ENCODE peak calls at places on chromosomes 6 and 20, in four cellular contexts. G is sigmoid colon, E is psoas muscle, W is transverse colon. Z is an unnamed sample. For H3K4me1 and H3K36me3, the result is how much of the 10 kb centered on the place peaks cover.

GRCh38 chr20:8291873-8292272 is 159.8 kb downstream of the PLCB1 start:
- DNase-seq in G (no peak), E (no peak), W (no peak), Z (no peak)

GRCh38 chr20:9218412-9219001 is 149.6 kb downstream of the PLCB4 start:
- DNase-seq in E (no peak), W (no peak), G (no peak), Z (no peak)

GRCh38 chr6:11179088-11179977 is 53.1 kb downstream of the NEDD9 start:
- DNase-seq in E (no peak), W (no peak), G (no peak), Z (no peak)

GRCh38 chr6:10099086-10099499 is 315.8 kb downstream of the TFAP2A start:
- DNase-seq in G (no peak), W (peak), E (no peak), Z (peak)

GRCh38 chr20:1499528-1500420 is 8.6 kb upstream of the SIRPB2 start:
- DNase-seq in G (no peak), E (no peak), W (no peak), Z (no peak)

GRCh38 chr6:3267162-3267561 is 8.4 kb downstream of the PSMG4 start:
- DNase-seq in G (no peak), W (no peak), E (no peak), Z (no peak)

GRCh38 chr6:16446241-16446640 is 207.9 kb downstream of the GMPR start:
- DNase-seq in G (no peak), E (no peak), W (no peak), Z (no peak)

GRCh38 chr6:46781478-46782378 is 11.5 kb upstream of the MEP1A start:
- DNase-seq in G (no peak), W (peak), E (no peak), Z (no peak)

GRCh38 chr6:43759157-43759925 is 10.7 kb upstream of the VEGFA start:
- DNase-seq in E (no peak), W (no peak), G (peak), Z (no peak)

GRCh38 chr6:166955865-166956443 is 396 bp downstream of the RNASET2 start:
- DNase-seq in W (no peak), E (peak), G (no peak), Z (no peak)

GRCh38 chr6:166958926-166959861 is 2.8 kb upstream of the RNASET2 start:
- DNase-seq in W (peak), E (no peak), G (no peak), Z (peak)

GRCh38 chr6:166956444-166957086 is at the start of gene RNASET2:
- DNase-seq in W (peak), G (peak), E (peak), Z (peak)

GRCh38 chr6:166957805-166958076 is 1.4 kb upstream of the RNASET2 start:
- DNase-seq in W (no peak), G (no peak), E (no peak), Z (no peak)

GRCh38 chr6:166957087-166957804 is 896 bp upstream of the RNASET2 start:
- DNase-seq in G (peak), W (peak), E (peak), Z (peak)
- H3K4me1 ChIP-seq in G (under half), W (under half), E (under half), Z (under half)

GRCh38 chr20:6533828-6534388 is 233.6 kb upstream of the BMP2 start:
- DNase-seq in G (no peak), W (no peak), E (no peak), Z (no peak)
- H3K4me3 ChIP-seq in G (peak), W (no peak), E (no peak), Z (no peak)

GRCh38 chr20:41497186-41497895 is 120.8 kb downstream of the CHD6 start:
- DNase-seq in G (no peak), W (no peak), E (no peak), Z (no peak)
- H3K36me3 ChIP-seq in G (under half), W (under half), E (under half), Z (under half)

DNA sequence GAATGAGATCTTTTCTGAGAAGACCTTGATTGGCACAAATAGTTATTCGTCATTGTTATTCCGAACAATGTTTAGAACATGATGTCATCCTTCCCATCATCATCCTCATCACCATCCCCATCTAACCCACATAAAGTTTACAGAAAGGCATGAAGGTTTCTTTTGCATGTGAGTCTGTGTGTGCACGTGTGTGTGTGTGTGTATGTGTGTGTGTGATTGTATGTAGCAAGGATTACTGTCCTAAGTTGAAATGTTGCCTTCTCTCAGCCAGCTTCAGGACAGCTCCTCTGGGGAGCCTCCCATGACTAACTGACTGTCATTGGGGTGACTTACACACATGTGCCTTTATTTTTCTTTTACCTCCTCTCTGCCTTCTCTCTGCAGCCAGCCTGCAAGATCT is 113.5 kb downstream of the SLC22A3 start:
- DNase-seq in G (no peak), W (no peak), E (no peak), Z (no peak)
- H3K4me1 ChIP-seq in G (under half), W (under half), E (under half), Z (under half)

DNA sequence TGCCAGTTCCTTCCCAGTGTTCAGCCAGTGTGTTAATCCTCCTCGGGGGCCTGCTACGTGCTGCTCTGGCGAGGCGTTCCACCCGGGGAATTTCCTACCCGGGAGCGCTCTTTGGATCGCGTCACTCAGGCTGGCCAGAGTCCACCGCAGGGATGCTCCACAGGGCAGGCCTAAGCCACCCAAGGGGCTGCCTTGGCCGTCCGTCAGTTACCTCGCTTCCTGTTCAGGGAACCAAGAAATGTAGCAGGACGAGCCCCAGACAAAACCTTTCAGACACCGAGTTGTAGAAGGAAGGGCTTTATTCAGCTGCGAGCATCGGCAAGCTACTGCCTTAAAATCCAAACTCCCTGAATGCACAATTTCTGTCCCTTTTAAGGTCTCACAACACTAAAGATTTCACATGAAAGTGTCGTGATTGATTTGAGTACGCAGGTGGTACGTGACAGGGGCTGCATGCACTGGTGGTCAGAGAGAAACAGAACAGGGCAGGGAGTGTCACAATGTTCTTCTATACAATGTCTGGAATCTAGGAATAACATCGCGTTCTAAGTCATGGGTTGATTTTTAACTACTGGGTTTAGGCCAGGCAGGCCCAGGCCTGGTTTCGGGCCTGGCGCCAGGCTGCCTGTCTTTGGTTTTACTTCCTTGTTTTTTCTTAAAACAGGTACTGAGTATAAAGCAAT is 15.7 kb upstream of the POU5F1 start:
- DNase-seq in E (peak), W (peak), G (peak), Z (peak)
- H3K4me3 ChIP-seq in E (peak), W (no peak), G (peak), Z (no peak)

DNA sequence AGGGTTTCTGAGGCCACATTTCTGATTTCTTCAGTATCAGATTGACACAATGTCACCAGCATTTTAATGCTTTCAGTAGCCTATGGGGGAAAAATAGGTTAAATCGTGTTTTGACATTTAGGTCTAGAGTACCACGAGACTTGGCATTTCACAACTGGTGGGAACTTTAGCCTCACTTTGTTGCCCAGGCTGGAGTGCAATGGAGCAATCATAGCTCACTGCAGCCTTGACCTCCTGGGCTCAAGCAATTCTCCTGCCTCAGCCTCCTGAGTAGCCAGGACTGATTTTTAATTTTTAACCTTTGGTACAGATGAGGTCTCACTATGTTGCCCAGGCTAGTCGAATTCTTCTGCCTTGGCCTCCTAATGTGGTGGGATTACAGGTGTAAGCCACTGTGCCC is 11.0 kb upstream of the ARMH2 start:
- DNase-seq in E (no peak), G (no peak), W (no peak), Z (no peak)
- H3K36me3 ChIP-seq in E (under half), G (under half), W (under half), Z (under half)

DNA sequence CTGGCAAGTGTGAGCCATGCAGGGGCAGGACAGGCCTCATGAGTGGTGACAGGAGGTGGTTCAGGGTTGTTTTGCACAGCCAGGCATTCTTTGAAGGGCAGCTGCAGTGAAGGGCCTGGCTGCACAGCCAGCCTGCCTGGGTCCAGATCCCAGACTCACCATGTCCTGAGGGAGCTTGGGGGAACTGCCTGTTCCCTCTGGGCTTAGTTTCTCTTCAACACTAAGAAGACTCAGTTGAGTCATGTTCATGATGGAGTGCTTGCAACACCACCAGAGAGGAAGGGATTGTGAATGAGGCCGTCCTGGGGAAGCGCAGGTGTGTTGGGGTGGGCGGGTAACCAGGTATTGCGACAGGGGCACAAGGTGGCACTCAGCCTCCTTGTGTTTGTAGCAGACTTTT is 102.4 kb downstream of the CDH26 start:
- DNase-seq in W (no peak), G (peak), E (peak), Z (no peak)
- H3K4me1 ChIP-seq in W (under half), G (under half), E (half or more), Z (under half)

GRCh38 chr6:31173406-31173805 is 2.9 kb upstream of the POU5F1 start:
- DNase-seq in W (no peak), E (no peak), G (no peak), Z (no peak)
- H3K4me3 ChIP-seq in W (no peak), E (no peak), G (no peak), Z (no peak)

GRCh38 chr6:127851197-127851596 is 49.7 kb downstream of the THEMIS start:
- DNase-seq in G (no peak), W (no peak), E (no peak), Z (no peak)
- H3K36me3 ChIP-seq in G (under half), W (under half), E (under half), Z (under half)

GRCh38 chr6:21772467-21772866 is 178.9 kb downstream of the SOX4 start:
- DNase-seq in E (no peak), G (no peak), W (no peak), Z (no peak)
- H3K4me1 ChIP-seq in E (under half), G (under half), W (under half), Z (under half)